ENCODE peak calls at places on chromosomes 13 and 19, in seven cellular contexts. One of them, this sample, is unnamed.

GRCh38 chr13:51280379-51280940 is 58.3 kb downstream of the FAM124A start:
- DNase-seq in Peyer's patch: no peak
- DNase-seq in PC-3: no peak
- DNase-seq in cardiac muscle cell: no peak
- DNase-seq in kidney: no peak
- DNase-seq in fibroblast of lung: no peak
- DNase-seq in CD8-positive, alpha-beta T cell: no peak
- DNase-seq in this sample: no peak

GRCh38 chr19:39499082-39499642 is 415 bp downstream of the DLL3 start:
- DNase-seq in kidney: no peak
- DNase-seq in PC-3: no peak
- DNase-seq in fibroblast of lung: peak; percentile 16
- DNase-seq in CD8-positive, alpha-beta T cell: no peak
- DNase-seq in Peyer's patch: no peak
- DNase-seq in cardiac muscle cell: peak; percentile 58
- DNase-seq in this sample: no peak

GRCh38 chr13:51978836-51979556 is 32.3 kb downstream of the ATP7B start:
- DNase-seq in cardiac muscle cell: no peak
- DNase-seq in Peyer's patch: peak; percentile 62
- DNase-seq in kidney: no peak
- DNase-seq in PC-3: no peak
- DNase-seq in fibroblast of lung: no peak
- DNase-seq in CD8-positive, alpha-beta T cell: no peak
- DNase-seq in this sample: no peak

GRCh38 chr19:38417544-38418506 is 8.2 kb downstream of the RASGRP4 start:
- DNase-seq in PC-3: peak; percentile 62
- DNase-seq in fibroblast of lung: no peak
- DNase-seq in CD8-positive, alpha-beta T cell: peak; percentile 53
- DNase-seq in Peyer's patch: peak; percentile 66
- DNase-seq in cardiac muscle cell: peak; percentile 48
- DNase-seq in kidney: peak; percentile 85
- DNase-seq in this sample: no peak

GRCh38 chr19:10092648-10093294 is 6.7 kb downstream of the SHFL start:
- DNase-seq in fibroblast of lung: no peak
- DNase-seq in PC-3: no peak
- DNase-seq in CD8-positive, alpha-beta T cell: no peak
- DNase-seq in kidney: peak; percentile 52
- DNase-seq in Peyer's patch: no peak
- DNase-seq in cardiac muscle cell: no peak
- DNase-seq in this sample: no peak

GRCh38 chr19:1255186-1256161 is 7.1 kb downstream of the MIDN start:
- DNase-seq in PC-3: no peak
- DNase-seq in fibroblast of lung: no peak
- DNase-seq in cardiac muscle cell: no peak
- DNase-seq in Peyer's patch: no peak
- DNase-seq in CD8-positive, alpha-beta T cell: no peak
- DNase-seq in kidney: no peak
- DNase-seq in this sample: no peak

GRCh38 chr13:67880916-67881315 is 650.8 kb upstream of the PCDH9 start:
- DNase-seq in fibroblast of lung: peak; percentile 70
- DNase-seq in cardiac muscle cell: no peak
- DNase-seq in PC-3: no peak
- DNase-seq in CD8-positive, alpha-beta T cell: no peak
- DNase-seq in kidney: no peak
- DNase-seq in Peyer's patch: no peak
- DNase-seq in this sample: no peak

GRCh38 chr13:51221674-51222509 is at the start of gene FAM124A:
- DNase-seq in CD8-positive, alpha-beta T cell: no peak
- DNase-seq in kidney: peak; percentile 75
- DNase-seq in Peyer's patch: peak; percentile 61
- DNase-seq in cardiac muscle cell: peak; percentile 81
- DNase-seq in PC-3: peak; percentile 45
- DNase-seq in fibroblast of lung: peak; percentile 20
- DNase-seq in this sample: no peak

GRCh38 chr19:47331931-47332547 is at the start of gene C5AR2:
- DNase-seq in Peyer's patch: no peak
- DNase-seq in kidney: no peak
- DNase-seq in PC-3: no peak
- DNase-seq in CD8-positive, alpha-beta T cell: no peak
- DNase-seq in cardiac muscle cell: no peak
- DNase-seq in fibroblast of lung: no peak
- DNase-seq in this sample: no peak

GRCh38 chr13:49218493-49219051 is 1.6 kb upstream of the MLNR start:
- DNase-seq in Peyer's patch: no peak
- DNase-seq in fibroblast of lung: peak; percentile 27
- DNase-seq in kidney: no peak
- DNase-seq in cardiac muscle cell: peak; percentile 18
- DNase-seq in PC-3: no peak
- DNase-seq in CD8-positive, alpha-beta T cell: no peak
- DNase-seq in this sample: no peak

GRCh38 chr19:6045108-6045507 is 65.2 kb downstream of the RFX2 start:
- DNase-seq in cardiac muscle cell: no peak
- DNase-seq in PC-3: no peak
- DNase-seq in Peyer's patch: no peak
- DNase-seq in CD8-positive, alpha-beta T cell: no peak
- DNase-seq in kidney: no peak
- DNase-seq in fibroblast of lung: no peak
- DNase-seq in this sample: no peak

GRCh38 chr19:1758959-1759903 is 5.9 kb downstream of the ONECUT3 start:
- DNase-seq in fibroblast of lung: no peak
- DNase-seq in CD8-positive, alpha-beta T cell: no peak
- DNase-seq in cardiac muscle cell: no peak
- DNase-seq in kidney: no peak
- DNase-seq in PC-3: no peak
- DNase-seq in Peyer's patch: no peak
- DNase-seq in this sample: no peak

GRCh38 chr13:24168980-24169379 is 8.5 kb downstream of the SPATA13 start:
- DNase-seq in CD8-positive, alpha-beta T cell: no peak
- DNase-seq in cardiac muscle cell: no peak
- DNase-seq in fibroblast of lung: peak; percentile 73
- DNase-seq in Peyer's patch: no peak
- DNase-seq in kidney: no peak
- DNase-seq in PC-3: no peak
- DNase-seq in this sample: no peak

GRCh38 chr13:40789275-40790231 is at the start of gene SLC25A15:
- DNase-seq in CD8-positive, alpha-beta T cell: peak; percentile 71
- DNase-seq in kidney: peak; percentile 93
- DNase-seq in PC-3: peak; percentile 81
- DNase-seq in Peyer's patch: peak; percentile 93
- DNase-seq in cardiac muscle cell: peak; percentile 91
- DNase-seq in fibroblast of lung: peak; percentile 80
- DNase-seq in this sample: peak; percentile 45

GRCh38 chr19:16851031-16851712 is 22.0 kb downstream of the SIN3B start:
- DNase-seq in cardiac muscle cell: no peak
- DNase-seq in fibroblast of lung: peak; percentile 82
- DNase-seq in CD8-positive, alpha-beta T cell: no peak
- DNase-seq in Peyer's patch: no peak
- DNase-seq in PC-3: peak; percentile 87
- DNase-seq in kidney: no peak
- DNase-seq in this sample: peak; percentile 49

GRCh38 chr13:22700488-22700887 is 480.3 kb upstream of the SGCG start:
- DNase-seq in fibroblast of lung: no peak
- DNase-seq in Peyer's patch: no peak
- DNase-seq in PC-3: no peak
- DNase-seq in CD8-positive, alpha-beta T cell: no peak
- DNase-seq in cardiac muscle cell: no peak
- DNase-seq in kidney: no peak
- DNase-seq in this sample: no peak

GRCh38 chr19:12943437-12944044 is 2.1 kb upstream of the RAD23A start:
- DNase-seq in CD8-positive, alpha-beta T cell: no peak
- DNase-seq in kidney: no peak
- DNase-seq in Peyer's patch: no peak
- DNase-seq in fibroblast of lung: no peak
- DNase-seq in cardiac muscle cell: no peak
- DNase-seq in PC-3: no peak
- DNase-seq in this sample: no peak

GRCh38 chr19:12947702-12948596 is 2.3 kb downstream of the RAD23A start:
- DNase-seq in PC-3: no peak
- DNase-seq in fibroblast of lung: no peak
- DNase-seq in kidney: peak; percentile 77
- DNase-seq in Peyer's patch: no peak
- DNase-seq in CD8-positive, alpha-beta T cell: no peak
- DNase-seq in cardiac muscle cell: no peak
- DNase-seq in this sample: no peak

GRCh38 chr19:12946092-12946845 is 607 bp downstream of the RAD23A start:
- DNase-seq in Peyer's patch: peak; percentile 80
- DNase-seq in kidney: peak; percentile 91
- DNase-seq in CD8-positive, alpha-beta T cell: peak; percentile 43
- DNase-seq in PC-3: peak; percentile 82
- DNase-seq in cardiac muscle cell: peak; percentile 91
- DNase-seq in fibroblast of lung: peak; percentile 84
- DNase-seq in this sample: peak; percentile 83

GRCh38 chr19:12944064-12944674 is 1.5 kb upstream of the RAD23A start:
- DNase-seq in fibroblast of lung: no peak
- DNase-seq in CD8-positive, alpha-beta T cell: no peak
- DNase-seq in cardiac muscle cell: no peak
- DNase-seq in kidney: no peak
- DNase-seq in Peyer's patch: no peak
- DNase-seq in PC-3: no peak
- DNase-seq in this sample: no peak

DNA sequence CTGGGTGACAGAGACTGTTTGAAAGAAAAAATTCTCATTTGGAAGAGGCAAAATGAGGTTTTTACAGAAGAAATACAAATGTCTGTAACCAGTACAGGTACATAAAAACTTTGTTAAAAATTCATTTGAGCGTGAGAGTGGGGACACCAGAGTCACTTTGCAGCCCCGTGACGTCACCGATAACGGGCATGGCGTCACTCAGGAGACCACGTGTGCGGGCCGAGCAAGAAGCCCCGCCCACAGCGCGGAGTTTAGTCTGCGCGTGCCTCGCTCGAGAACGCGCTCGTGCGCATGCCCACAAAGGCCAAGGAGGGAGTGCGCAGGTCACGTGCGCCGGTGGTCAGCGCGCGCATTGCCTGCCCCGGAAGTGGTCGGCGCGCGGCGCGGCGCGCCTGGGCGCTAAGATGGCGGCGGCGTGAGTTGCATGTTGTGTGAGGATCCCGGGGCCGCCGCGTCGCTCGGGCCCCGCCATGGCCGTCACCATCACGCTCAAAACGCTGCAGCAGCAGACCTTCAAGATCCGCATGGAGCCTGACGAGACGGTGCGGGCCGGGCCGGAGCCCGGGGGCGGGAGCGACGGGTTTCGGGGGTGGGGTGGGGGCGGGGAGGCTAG is at the start of gene RAD23A:
- DNase-seq in Peyer's patch: peak; percentile 99
- DNase-seq in PC-3: peak; percentile 100
- DNase-seq in fibroblast of lung: peak; percentile 96
- DNase-seq in cardiac muscle cell: peak; percentile 99
- DNase-seq in CD8-positive, alpha-beta T cell: peak; percentile 98
- DNase-seq in kidney: peak; percentile 100
- DNase-seq in this sample: peak; percentile 96
- TF ChIP-seq CTCF in Peyer's patch: no peak
- TF ChIP-seq CTCF in PC-3: no peak
- TF ChIP-seq CTCF in fibroblast of lung: no peak
- TF ChIP-seq CTCF in cardiac muscle cell: no peak
- TF ChIP-seq CTCF in CD8-positive, alpha-beta T cell: no peak
- TF ChIP-seq CTCF in kidney: peak; percentile 6
- TF ChIP-seq CTCF in this sample: no peak

GRCh38 chr13:36219883-36220282 is 5.5 kb upstream of the SOHLH2 start:
- DNase-seq in cardiac muscle cell: no peak
- DNase-seq in kidney: no peak
- DNase-seq in Peyer's patch: no peak
- DNase-seq in fibroblast of lung: no peak
- DNase-seq in CD8-positive, alpha-beta T cell: no peak
- DNase-seq in PC-3: no peak
- DNase-seq in this sample: no peak
- H3K4me3 ChIP-seq in cardiac muscle cell: no peak overlapping the region
- H3K4me3 ChIP-seq in kidney: no peak overlapping the region
- H3K4me3 ChIP-seq in Peyer's patch: no peak overlapping the region
- H3K4me3 ChIP-seq in fibroblast of lung: no peak overlapping the region
- H3K4me3 ChIP-seq in CD8-positive, alpha-beta T cell: no peak overlapping the region
- H3K4me3 ChIP-seq in PC-3: no peak overlapping the region
- H3K4me3 ChIP-seq in this sample: no peak overlapping the region

DNA sequence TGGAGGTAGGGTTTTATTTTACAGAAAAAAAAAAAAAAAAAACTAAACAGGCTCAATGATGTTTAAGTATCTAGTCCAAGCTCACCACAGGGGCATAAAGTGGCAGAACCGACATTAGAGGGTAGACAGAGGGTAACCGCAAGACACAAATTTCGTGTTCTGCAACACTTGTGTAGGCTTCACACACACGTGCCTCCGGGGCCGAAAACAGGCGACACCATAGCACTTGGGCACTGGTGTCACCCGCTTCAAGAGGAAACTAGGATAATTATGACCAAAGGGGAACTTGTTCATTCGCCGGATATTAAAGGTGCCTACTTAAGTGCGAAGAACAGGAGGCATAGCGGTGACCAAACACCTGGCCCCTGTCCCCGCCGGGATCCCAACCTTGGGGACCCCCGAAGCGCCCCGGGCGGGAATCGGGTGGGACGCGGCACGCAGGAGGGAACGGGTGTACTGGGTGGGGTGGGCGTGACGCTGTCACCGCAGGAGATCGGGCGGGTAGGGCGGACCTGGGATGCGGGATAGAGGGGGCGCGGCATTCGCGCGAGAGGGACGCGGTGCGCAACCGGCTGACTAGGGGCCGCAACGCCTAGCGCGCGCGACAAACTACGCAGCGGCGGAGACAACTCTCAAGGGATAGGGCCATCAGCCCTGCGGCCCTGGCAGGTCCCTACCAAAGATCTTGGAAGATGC is 560 bp downstream of the MZT1 start:
- DNase-seq in PC-3: peak; percentile 6
- DNase-seq in Peyer's patch: peak; percentile 73
- DNase-seq in cardiac muscle cell: peak; percentile 56
- DNase-seq in CD8-positive, alpha-beta T cell: peak; percentile 45
- DNase-seq in kidney: peak; percentile 87
- DNase-seq in fibroblast of lung: peak; percentile 24
- DNase-seq in this sample: peak; percentile 13
- H3K27ac ChIP-seq in PC-3: peak overlapping the region; percentile 48
- H3K27ac ChIP-seq in Peyer's patch: peak overlapping the region; percentile 67
- H3K27ac ChIP-seq in cardiac muscle cell: peak overlapping the region; percentile 80
- H3K27ac ChIP-seq in CD8-positive, alpha-beta T cell: peak overlapping the region; percentile 66
- H3K27ac ChIP-seq in kidney: no peak overlapping the region
- H3K27ac ChIP-seq in fibroblast of lung: peak overlapping the region; percentile 69
- H3K27ac ChIP-seq in this sample: peak overlapping the region; percentile 30

GRCh38 chr19:18041054-18041453 is 33.1 kb downstream of the ARRDC2 start:
- DNase-seq in Peyer's patch: no peak
- DNase-seq in CD8-positive, alpha-beta T cell: no peak
- DNase-seq in cardiac muscle cell: no peak
- DNase-seq in kidney: no peak
- DNase-seq in PC-3: no peak
- DNase-seq in fibroblast of lung: no peak
- DNase-seq in this sample: no peak

GRCh38 chr19:18046066-18046718 is 38.2 kb downstream of the ARRDC2 start:
- DNase-seq in kidney: peak; percentile 84
- DNase-seq in cardiac muscle cell: no peak
- DNase-seq in CD8-positive, alpha-beta T cell: no peak
- DNase-seq in Peyer's patch: no peak
- DNase-seq in PC-3: peak; percentile 92
- DNase-seq in fibroblast of lung: peak; percentile 73
- DNase-seq in this sample: peak; percentile 59

GRCh38 chr19:18049390-18049789 is 37.3 kb downstream of the IL12RB1 start:
- DNase-seq in cardiac muscle cell: no peak
- DNase-seq in CD8-positive, alpha-beta T cell: no peak
- DNase-seq in PC-3: no peak
- DNase-seq in Peyer's patch: peak; percentile 67
- DNase-seq in kidney: peak; percentile 98
- DNase-seq in fibroblast of lung: peak; percentile 33
- DNase-seq in this sample: peak; percentile 38

GRCh38 chr19:18045307-18046013 is 37.5 kb downstream of the ARRDC2 start:
- DNase-seq in kidney: no peak
- DNase-seq in PC-3: no peak
- DNase-seq in fibroblast of lung: no peak
- DNase-seq in cardiac muscle cell: no peak
- DNase-seq in CD8-positive, alpha-beta T cell: peak; percentile 23
- DNase-seq in Peyer's patch: no peak
- DNase-seq in this sample: no peak

GRCh38 chr19:18044825-18045304 is 36.9 kb downstream of the ARRDC2 start:
- DNase-seq in fibroblast of lung: peak; percentile 63
- DNase-seq in kidney: peak; percentile 95
- DNase-seq in PC-3: peak; percentile 69
- DNase-seq in cardiac muscle cell: no peak
- DNase-seq in CD8-positive, alpha-beta T cell: peak; percentile 87
- DNase-seq in Peyer's patch: peak; percentile 73
- DNase-seq in this sample: peak; percentile 62
- TF ChIP-seq CTCF in fibroblast of lung: no peak
- TF ChIP-seq CTCF in kidney: no peak
- TF ChIP-seq CTCF in PC-3: no peak
- TF ChIP-seq CTCF in cardiac muscle cell: no peak
- TF ChIP-seq CTCF in CD8-positive, alpha-beta T cell: no peak
- TF ChIP-seq CTCF in Peyer's patch: no peak
- TF ChIP-seq CTCF in this sample: no peak